ENCODE peak calls at places on chromosomes 11 and 22, in nine cellular contexts. B is B cell; T is AML-193; D is activated naive CD4-positive, alpha-beta T cell treated with anti-CD3 and anti-CD28 coated beads, Interleukin-2, amount 50 U/mL, for 16 hours; E is HT-29; G is Peyer's patch; S is omental fat pad; A is upper lobe of left lung; X is suprapubic skin. N is an unnamed sample.

GRCh38 chr11:23280088-23280487 is 419.8 kb upstream of the CCDC179 start:
- DNase-seq in G (no peak), D (no peak), X (no peak), A (no peak), B (no peak), E (no peak), T (no peak), S (no peak), N (peak)

GRCh38 chr22:29641781-29642355 is 38.4 kb downstream of the NF2 start:
- DNase-seq in T (no peak), E (no peak), D (no peak), G (no peak), B (no peak), X (no peak), S (no peak), A (no peak), N (no peak)

GRCh38 chr11:32610926-32611325 is 27.3 kb downstream of the EIF3M start:
- DNase-seq in D (no peak), B (no peak), A (no peak), S (no peak), X (no peak), T (no peak), G (no peak), E (no peak), N (peak)

GRCh38 chr22:34135749-34136148 is 215.5 kb upstream of the LARGE1 start:
- DNase-seq in B (no peak), T (no peak), D (no peak), G (no peak), A (no peak), E (no peak), X (no peak), S (no peak), N (no peak)

GRCh38 chr11:2771758-2772466 is 72.1 kb upstream of the KCNQ1OT1 start:
- DNase-seq in G (peak), X (peak), T (no peak), E (no peak), S (no peak), A (peak), B (peak), D (no peak), N (no peak)

GRCh38 chr22:22144858-22145257 is 99.7 kb upstream of the VPREB1 start:
- DNase-seq in E (no peak), A (no peak), X (no peak), D (no peak), B (no peak), T (no peak), S (no peak), G (no peak), N (no peak)

GRCh38 chr11:27472398-27473016 is at the start of gene LGR4:
- DNase-seq in A (peak), G (peak), D (peak), B (peak), E (peak), T (no peak), X (peak), S (peak), N (peak)

GRCh38 chr22:39215430-39216142 is 29.2 kb downstream of the PDGFB start:
- DNase-seq in B (no peak), T (no peak), S (no peak), G (peak), D (peak), A (peak), X (peak), E (no peak), N (no peak)

GRCh38 chr11:10305262-10305963 is 540 bp downstream of the ADM start:
- DNase-seq in G (peak), T (no peak), B (no peak), E (peak), S (no peak), D (peak), X (no peak), A (peak), N (no peak)

GRCh38 chr11:2464451-2465165 is 19.8 kb downstream of the KCNQ1 start:
- DNase-seq in G (no peak), E (no peak), T (no peak), A (peak), B (peak), X (no peak), D (no peak), S (peak), N (no peak)

GRCh38 chr11:36638586-36638985 is 40.5 kb upstream of the RAG2 start:
- DNase-seq in G (no peak), A (no peak), B (no peak), E (no peak), S (no peak), X (no peak), D (no peak), T (no peak), N (no peak)

GRCh38 chr11:1084561-1085439 is 10.1 kb downstream of the MUC2 start:
- DNase-seq in S (no peak), D (no peak), E (no peak), B (no peak), A (no peak), X (no peak), G (no peak), T (no peak), N (no peak)

GRCh38 chr11:80327971-80328614 is 887.3 kb upstream of the TENM4 start:
- DNase-seq in S (no peak), E (no peak), T (no peak), X (no peak), G (no peak), A (no peak), B (no peak), D (no peak), N (no peak)

GRCh38 chr11:125916683-125917337 is 12.5 kb downstream of the DDX25 start:
- DNase-seq in T (no peak), G (peak), E (peak), S (no peak), B (no peak), D (no peak), A (no peak), X (no peak), N (no peak)

GRCh38 chr11:5304046-5304445 is 2.3 kb upstream of the OR51B4 start:
- DNase-seq in D (no peak), A (no peak), E (no peak), B (no peak), X (no peak), G (no peak), T (no peak), S (no peak), N (no peak)

GRCh38 chr11:43547900-43548381 is 132.6 kb upstream of the HSD17B12 start:
- DNase-seq in S (no peak), D (no peak), B (no peak), T (no peak), G (peak), A (no peak), X (no peak), E (no peak), N (peak)

GRCh38 chr11:127000291-127000968 is at the start of gene KIRREL3:
- DNase-seq in S (no peak), B (no peak), T (no peak), D (no peak), X (no peak), G (no peak), E (no peak), A (no peak), N (no peak)

GRCh38 chr11:61335355-61335710 is 2.3 kb downstream of the TKFC start:
- DNase-seq in G (no peak), A (no peak), X (no peak), D (no peak), T (no peak), B (no peak), E (no peak), S (no peak), N (no peak)

GRCh38 chr11:58998480-58999290 is 59.4 kb downstream of the GLYATL1 start:
- DNase-seq in E (no peak), S (no peak), B (no peak), D (no peak), X (no peak), T (no peak), G (no peak), A (no peak), N (no peak)

GRCh38 chr11:40445391-40445790 is 1014.1 kb downstream of the LRRC4C start:
- DNase-seq in X (no peak), E (no peak), G (no peak), D (no peak), T (no peak), B (no peak), S (no peak), A (no peak), N (no peak)

GRCh38 chr22:38731703-38732161 is 24.1 kb downstream of the SUN2 start:
- DNase-seq in T (no peak), G (no peak), E (no peak), D (no peak), S (no peak), A (no peak), B (peak), X (no peak), N (no peak)

GRCh38 chr11:92556435-92556834 is 331.8 kb downstream of the FAT3 start:
- DNase-seq in E (peak), G (no peak), S (no peak), X (no peak), D (no peak), A (no peak), T (no peak), B (no peak), N (peak)

GRCh38 chr11:69125861-69126260 is 29.9 kb upstream of the SMIM38 start:
- DNase-seq in G (no peak), A (no peak), D (no peak), S (no peak), T (no peak), E (no peak), B (no peak), X (no peak), N (no peak)

GRCh38 chr11:3203221-3204043 is 15.2 kb downstream of the MRGPRG start:
- DNase-seq in X (peak), G (no peak), B (no peak), E (no peak), D (peak), T (no peak), A (no peak), S (no peak), N (no peak)

GRCh38 chr11:2156416-2157182 is 4.4 kb downstream of the INS start:
- DNase-seq in B (no peak), X (no peak), S (peak), A (peak), T (peak), E (peak), G (peak), D (peak), N (peak)

GRCh38 chr11:34929794-34930763 is 13.7 kb downstream of the PDHX start:
- DNase-seq in S (no peak), A (peak), X (no peak), E (peak), D (no peak), G (peak), T (no peak), B (no peak), N (no peak)

GRCh38 chr22:43198126-43198525 is 11.2 kb upstream of the TTLL12 start:
- DNase-seq in B (no peak), E (no peak), X (no peak), D (no peak), T (no peak), S (no peak), A (no peak), G (no peak), N (no peak)

GRCh38 chr11:73152861-73153483 is 10.9 kb upstream of the FCHSD2 start:
- DNase-seq in E (no peak), S (no peak), X (no peak), G (peak), A (no peak), T (no peak), B (peak), D (peak), N (no peak)